ENCODE peak calls at places on chromosome 4, in six cellular contexts. One of them, this sample, is unnamed.

GRCh38 chr4:35228318-35228717 is 1016.0 kb downstream of the ARAP2 start:
- DNase-seq in AG10803: no peak
- DNase-seq in cardiac muscle cell: no peak
- DNase-seq in cardiac fibroblast: no peak
- DNase-seq in breast epithelium: no peak
- DNase-seq in GM20000: no peak
- DNase-seq in this sample: no peak

GRCh38 chr4:169818063-169818679 is 60.4 kb upstream of the HPF1 start:
- DNase-seq in AG10803: no peak
- DNase-seq in cardiac muscle cell: no peak
- DNase-seq in cardiac fibroblast: no peak
- DNase-seq in breast epithelium: no peak
- DNase-seq in GM20000: no peak
- DNase-seq in this sample: no peak

GRCh38 chr4:145482209-145483021 is 762 bp downstream of the SMAD1 start:
- DNase-seq in breast epithelium: peak; percentile 57
- DNase-seq in cardiac muscle cell: peak; percentile 80
- DNase-seq in cardiac fibroblast: peak; percentile 78
- DNase-seq in GM20000: peak; percentile 73
- DNase-seq in AG10803: peak; percentile 67
- DNase-seq in this sample: no peak

GRCh38 chr4:142637654-142638053 is 208.4 kb downstream of the INPP4B start:
- DNase-seq in cardiac fibroblast: no peak
- DNase-seq in AG10803: no peak
- DNase-seq in breast epithelium: no peak
- DNase-seq in GM20000: no peak
- DNase-seq in cardiac muscle cell: no peak
- DNase-seq in this sample: no peak

GRCh38 chr4:125833-126232 is 1.5 kb downstream of the ZNF718 start:
- DNase-seq in AG10803: no peak
- DNase-seq in breast epithelium: no peak
- DNase-seq in cardiac fibroblast: no peak
- DNase-seq in cardiac muscle cell: no peak
- DNase-seq in GM20000: no peak
- DNase-seq in this sample: no peak

GRCh38 chr4:27251788-27252187 is 391.1 kb downstream of the STIM2 start:
- DNase-seq in AG10803: no peak
- DNase-seq in cardiac fibroblast: no peak
- DNase-seq in breast epithelium: no peak
- DNase-seq in GM20000: no peak
- DNase-seq in cardiac muscle cell: no peak
- DNase-seq in this sample: no peak

GRCh38 chr4:53654300-53654758 is 63.0 kb upstream of the LNX1 start:
- DNase-seq in AG10803: peak; percentile 85
- DNase-seq in GM20000: peak; percentile 19
- DNase-seq in cardiac fibroblast: peak; percentile 24
- DNase-seq in breast epithelium: no peak
- DNase-seq in cardiac muscle cell: peak; percentile 29
- DNase-seq in this sample: no peak

GRCh38 chr4:7425171-7425570 is 9.6 kb downstream of the PSAPL1 start:
- DNase-seq in GM20000: no peak
- DNase-seq in cardiac fibroblast: no peak
- DNase-seq in AG10803: no peak
- DNase-seq in cardiac muscle cell: no peak
- DNase-seq in breast epithelium: no peak
- DNase-seq in this sample: no peak

GRCh38 chr4:89752932-89753598 is 83.9 kb downstream of the SNCA start:
- DNase-seq in breast epithelium: no peak
- DNase-seq in AG10803: peak; percentile 87
- DNase-seq in GM20000: no peak
- DNase-seq in cardiac fibroblast: peak; percentile 53
- DNase-seq in cardiac muscle cell: peak; percentile 80
- DNase-seq in this sample: no peak

DNA sequence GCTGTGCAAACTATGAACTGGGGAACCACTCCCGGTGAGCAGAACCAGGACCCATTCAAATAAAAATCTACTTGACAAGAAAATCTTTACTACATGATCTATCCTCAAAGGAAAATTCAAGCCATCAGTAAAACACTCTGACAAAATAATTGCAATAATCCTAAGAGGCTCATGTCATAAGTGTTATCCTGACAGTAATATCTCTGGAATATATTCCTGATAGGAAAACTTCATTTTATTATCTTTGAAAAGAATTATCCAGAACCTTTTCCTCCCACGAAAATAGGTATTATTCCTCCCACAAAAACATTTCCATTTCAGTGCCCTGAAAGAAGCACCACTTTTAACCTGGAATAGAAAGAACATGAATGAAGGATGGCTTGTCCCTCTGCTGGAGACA is 357.7 kb upstream of the PCDH7 start:
- DNase-seq in AG10803: no peak
- DNase-seq in GM20000: no peak
- DNase-seq in breast epithelium: no peak
- DNase-seq in cardiac muscle cell: no peak
- DNase-seq in cardiac fibroblast: no peak
- DNase-seq in this sample: no peak
- TF ChIP-seq CTCF in AG10803: no peak
- TF ChIP-seq CTCF in GM20000: no peak
- TF ChIP-seq CTCF in breast epithelium: no peak
- TF ChIP-seq CTCF in cardiac muscle cell: no peak
- TF ChIP-seq CTCF in cardiac fibroblast: no peak
- TF ChIP-seq CTCF in this sample: no peak

GRCh38 chr4:77044458-77045124 is 31.2 kb downstream of the CCNI start:
- DNase-seq in cardiac fibroblast: peak; percentile 79
- DNase-seq in breast epithelium: no peak
- DNase-seq in cardiac muscle cell: peak; percentile 74
- DNase-seq in GM20000: peak; percentile 15
- DNase-seq in AG10803: peak; percentile 70
- DNase-seq in this sample: no peak

GRCh38 chr4:77043507-77044131 is 32.2 kb downstream of the CCNI start:
- DNase-seq in AG10803: peak; percentile 81
- DNase-seq in cardiac muscle cell: peak; percentile 61
- DNase-seq in GM20000: no peak
- DNase-seq in breast epithelium: no peak
- DNase-seq in cardiac fibroblast: peak; percentile 49
- DNase-seq in this sample: no peak

GRCh38 chr4:77040856-77041576 is 34.8 kb downstream of the CCNI start:
- DNase-seq in breast epithelium: no peak
- DNase-seq in cardiac fibroblast: peak; percentile 51
- DNase-seq in AG10803: no peak
- DNase-seq in cardiac muscle cell: no peak
- DNase-seq in GM20000: no peak
- DNase-seq in this sample: no peak

GRCh38 chr4:77047037-77047436 is 28.8 kb downstream of the CCNI start:
- DNase-seq in GM20000: no peak
- DNase-seq in cardiac fibroblast: peak; percentile 53
- DNase-seq in cardiac muscle cell: peak; percentile 38
- DNase-seq in AG10803: no peak
- DNase-seq in breast epithelium: no peak
- DNase-seq in this sample: no peak

GRCh38 chr4:77045490-77045889 is 30.3 kb downstream of the CCNI start:
- DNase-seq in cardiac fibroblast: peak; percentile 49
- DNase-seq in AG10803: no peak
- DNase-seq in breast epithelium: no peak
- DNase-seq in GM20000: no peak
- DNase-seq in cardiac muscle cell: peak; percentile 40
- DNase-seq in this sample: no peak
- TF ChIP-seq CTCF in cardiac fibroblast: peak; percentile 20
- TF ChIP-seq CTCF in AG10803: peak; percentile 40
- TF ChIP-seq CTCF in breast epithelium: no peak
- TF ChIP-seq CTCF in GM20000: no peak
- TF ChIP-seq CTCF in cardiac muscle cell: peak; percentile 20
- TF ChIP-seq CTCF in this sample: no peak

DNA sequence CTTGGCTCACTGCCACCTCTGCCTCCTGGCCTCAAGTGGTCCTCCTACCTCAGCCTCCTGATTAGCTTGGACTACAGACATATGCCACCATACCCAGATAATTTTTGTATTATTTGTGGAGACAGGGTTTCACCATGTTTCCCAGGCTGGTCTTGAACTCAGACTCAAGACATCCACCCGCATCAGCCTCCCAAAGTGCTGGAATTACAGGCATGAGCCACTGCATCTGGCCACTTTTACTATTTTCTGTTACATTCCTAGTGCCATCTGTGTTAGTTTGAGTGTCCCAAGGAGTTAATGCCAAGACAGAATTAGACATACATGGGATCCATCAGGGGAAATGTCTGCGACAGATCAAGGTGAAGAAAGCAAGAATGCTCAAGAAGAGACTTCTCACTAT is 288.2 kb upstream of the CTSO start:
- DNase-seq in AG10803: no peak
- DNase-seq in cardiac fibroblast: no peak
- DNase-seq in GM20000: no peak
- DNase-seq in breast epithelium: no peak
- DNase-seq in cardiac muscle cell: no peak
- DNase-seq in this sample: no peak
- TF ChIP-seq CTCF in AG10803: no peak
- TF ChIP-seq CTCF in cardiac fibroblast: no peak
- TF ChIP-seq CTCF in GM20000: no peak
- TF ChIP-seq CTCF in breast epithelium: no peak
- TF ChIP-seq CTCF in cardiac muscle cell: no peak
- TF ChIP-seq CTCF in this sample: no peak

GRCh38 chr4:138706206-138706605 is 309.4 kb upstream of the NOCT start:
- DNase-seq in AG10803: no peak
- DNase-seq in breast epithelium: no peak
- DNase-seq in cardiac muscle cell: no peak
- DNase-seq in cardiac fibroblast: no peak
- DNase-seq in GM20000: no peak
- DNase-seq in this sample: no peak

GRCh38 chr4:138702471-138702870 is 313.1 kb upstream of the NOCT start:
- DNase-seq in AG10803: no peak
- DNase-seq in cardiac muscle cell: no peak
- DNase-seq in breast epithelium: no peak
- DNase-seq in GM20000: no peak
- DNase-seq in cardiac fibroblast: no peak
- DNase-seq in this sample: no peak

GRCh38 chr4:138710297-138710696 is 305.3 kb upstream of the NOCT start:
- DNase-seq in GM20000: no peak
- DNase-seq in AG10803: no peak
- DNase-seq in breast epithelium: no peak
- DNase-seq in cardiac muscle cell: no peak
- DNase-seq in cardiac fibroblast: no peak
- DNase-seq in this sample: no peak

DNA sequence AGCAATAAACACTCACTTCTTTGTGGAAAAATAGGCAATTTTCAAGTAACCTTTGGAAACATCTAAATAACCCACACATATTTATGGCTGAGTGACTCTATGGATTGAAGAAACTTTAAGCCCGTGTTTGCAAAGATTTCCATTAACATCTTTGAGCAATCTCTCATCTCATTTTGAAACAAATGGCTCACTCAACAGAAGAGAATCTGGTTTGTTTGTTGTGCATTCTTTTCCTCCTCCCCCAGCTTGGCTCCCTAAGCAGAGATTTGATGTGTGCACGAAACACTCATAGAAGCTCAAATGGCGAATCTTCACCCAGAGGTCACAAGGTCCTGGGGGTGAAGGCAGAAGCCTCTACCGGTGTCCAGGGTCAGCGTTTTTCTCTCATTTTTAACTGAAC is 307.8 kb upstream of the NOCT start:
- DNase-seq in GM20000: no peak
- DNase-seq in cardiac muscle cell: no peak
- DNase-seq in cardiac fibroblast: peak; percentile 43
- DNase-seq in breast epithelium: no peak
- DNase-seq in AG10803: no peak
- DNase-seq in this sample: no peak
- TF ChIP-seq CTCF in GM20000: no peak
- TF ChIP-seq CTCF in cardiac muscle cell: no peak
- TF ChIP-seq CTCF in cardiac fibroblast: no peak
- TF ChIP-seq CTCF in breast epithelium: no peak
- TF ChIP-seq CTCF in AG10803: no peak
- TF ChIP-seq CTCF in this sample: no peak